ENCODE peak calls at places on chromosomes 4 and X, in six cellular contexts. O is NCI-H1105; E is T-helper 2 cell; P is stimulated activated CD8-positive, alpha-beta memory T cell treated with anti-CD3 and anti-CD28 coated beads, Interleukin-15, amount 100 ng/mL, for 24 hours; J is neuronal stem cell; W is NCI-H510A. G is an unnamed sample.

GRCh38 chrX:2425281-2426071 is 75.3 kb downstream of the DHRSX start:
- DNase-seq in O (no peak), E (no peak), P (no peak), J (no peak), W (no peak), G (no peak)

GRCh38 chr4:118865091-118865708 is 23.5 kb upstream of the SYNPO2 start:
- DNase-seq in O (peak; percentile 9), E (peak; percentile 52), P (no peak), J (peak; percentile 17), W (peak; percentile 24), G (peak; percentile 30)

GRCh38 chrX:86016189-86016588 is 31.2 kb downstream of the CHM start:
- DNase-seq in O (no peak), E (no peak), P (no peak), J (no peak), W (no peak), G (no peak)

GRCh38 chr4:121765941-121766538 is 1.1 kb upstream of the SMIM43 start:
- DNase-seq in O (no peak), E (no peak), P (no peak), J (no peak), W (no peak), G (no peak)

GRCh38 chr4:155757745-155758265 is 1.0 kb upstream of the GUCY1B1 start:
- DNase-seq in O (no peak), E (no peak), P (no peak), J (no peak), W (no peak), G (no peak)

GRCh38 chr4:97374526-97374925 is 768.8 kb downstream of the STPG2 start:
- DNase-seq in O (no peak), E (no peak), P (no peak), J (no peak), W (no peak), G (no peak)

GRCh38 chr4:182752158-182752910 is 164.9 kb downstream of the DCTD start:
- DNase-seq in O (no peak), E (no peak), P (no peak), J (no peak), W (no peak), G (no peak)

GRCh38 chr4:40121515-40121914 is 64.9 kb downstream of the N4BP2 start:
- DNase-seq in O (no peak), E (peak; percentile 22), P (no peak), J (no peak), W (no peak), G (no peak)

GRCh38 chr4:172578712-172579111 is 589.9 kb upstream of the GALNT7 start:
- DNase-seq in O (no peak), E (no peak), P (no peak), J (no peak), W (no peak), G (no peak)

GRCh38 chrX:109735241-109735744 is 2.2 kb upstream of the ACSL4 start:
- DNase-seq in O (no peak), E (no peak), P (no peak), J (no peak), W (no peak), G (no peak)

GRCh38 chr4:2913168-2913567 is 50.0 kb downstream of the NOP14 start:
- DNase-seq in O (no peak), E (no peak), P (no peak), J (no peak), W (peak; percentile 43), G (no peak)

GRCh38 chrX:147838465-147839131 is 73.1 kb upstream of the FMR1 start:
- DNase-seq in O (peak; percentile 37), E (no peak), P (no peak), J (no peak), W (no peak), G (no peak)

GRCh38 chrX:47643926-47644325 is 6.4 kb downstream of the ELK1 start:
- DNase-seq in O (no peak), E (peak; percentile 16), P (no peak), J (no peak), W (no peak), G (no peak)

GRCh38 chr4:41693629-41694028 is 54.9 kb downstream of the PHOX2B start:
- DNase-seq in O (peak; percentile 10), E (peak; percentile 14), P (no peak), J (peak; percentile 18), W (no peak), G (no peak)

GRCh38 chr4:77040856-77041576 is 34.8 kb downstream of the CCNI start:
- DNase-seq in O (no peak), E (no peak), P (no peak), J (no peak), W (no peak), G (no peak)

GRCh38 chrX:150200820-150201287 is 162.3 kb upstream of the MAMLD1 start:
- DNase-seq in O (peak; percentile 49), E (peak; percentile 54), P (no peak), J (no peak), W (no peak), G (no peak)

GRCh38 chrX:40154853-40155616 is 57.3 kb upstream of the BCOR start:
- DNase-seq in O (no peak), E (peak; percentile 44), P (no peak), J (no peak), W (peak; percentile 36), G (peak; percentile 87)

GRCh38 chrX:36357855-36358254 is 438.3 kb downstream of the CFAP47 start:
- DNase-seq in O (no peak), E (no peak), P (no peak), J (no peak), W (no peak), G (no peak)

GRCh38 chr4:48031802-48032525 is 15.4 kb downstream of the NIPAL1 start:
- DNase-seq in O (no peak), E (no peak), P (no peak), J (no peak), W (no peak), G (no peak)